ENCODE peak calls at places on chromosomes 12 and 14, in seven cellular contexts. J, E, N, M, D, C and S are unnamed samples.

GRCh38 chr12:119006749-119007148 is 25.4 kb downstream of the SRRM4 start:
- DNase-seq in D (no peak), E (no peak), N (no peak), M (no peak), J (no peak), C (no peak), S (no peak)

GRCh38 chr12:52049286-52049685 is 2.0 kb upstream of the NR4A1 start:
- DNase-seq in J (no peak), D (no peak), E (no peak), N (no peak), C (no peak), M (no peak), S (no peak)

GRCh38 chr14:63276492-63277342 is 42.0 kb downstream of the GPHB5 start:
- DNase-seq in C (no peak), M (peak; percentile 17), D (no peak), E (no peak), J (peak; percentile 7), N (no peak), S (no peak)

GRCh38 chr12:52390739-52391617 is 5.5 kb upstream of the KRT84 start:
- DNase-seq in E (no peak), C (no peak), M (peak; percentile 10), N (peak; percentile 22), D (no peak), J (no peak), S (no peak)

GRCh38 chr12:1914116-1914911 is 4.1 kb downstream of the CACNA2D4 start:
- DNase-seq in C (no peak), D (peak; percentile 33), M (no peak), J (no peak), E (no peak), N (no peak), S (no peak)

GRCh38 chr12:78759387-78759786 is 105.2 kb upstream of the SYT1 start:
- DNase-seq in E (no peak), M (peak; percentile 1), N (no peak), D (no peak), C (no peak), J (no peak), S (no peak)

GRCh38 chr12:85920324-85920947 is 46.3 kb downstream of the NTS start:
- DNase-seq in E (no peak), M (peak; percentile 12), J (no peak), N (no peak), C (no peak), D (no peak), S (no peak)

GRCh38 chr12:59320112-59320511 is 275.7 kb upstream of the SLC16A7 start:
- DNase-seq in D (no peak), J (no peak), E (no peak), C (no peak), N (no peak), M (no peak), S (no peak)

GRCh38 chr12:71973687-71974086 is 35.0 kb downstream of the TPH2 start:
- DNase-seq in E (no peak), J (no peak), N (no peak), D (no peak), C (no peak), M (no peak), S (no peak)

GRCh38 chr12:13980548-13981295 is 680 bp downstream of the GRIN2B start:
- DNase-seq in E (no peak), D (no peak), C (no peak), M (no peak), J (no peak), N (no peak), S (peak; percentile 81)

GRCh38 chr14:33647385-33647786 is 303.5 kb downstream of the EGLN3 start:
- DNase-seq in E (no peak), C (no peak), M (no peak), D (no peak), J (no peak), N (no peak), S (no peak)

DNA sequence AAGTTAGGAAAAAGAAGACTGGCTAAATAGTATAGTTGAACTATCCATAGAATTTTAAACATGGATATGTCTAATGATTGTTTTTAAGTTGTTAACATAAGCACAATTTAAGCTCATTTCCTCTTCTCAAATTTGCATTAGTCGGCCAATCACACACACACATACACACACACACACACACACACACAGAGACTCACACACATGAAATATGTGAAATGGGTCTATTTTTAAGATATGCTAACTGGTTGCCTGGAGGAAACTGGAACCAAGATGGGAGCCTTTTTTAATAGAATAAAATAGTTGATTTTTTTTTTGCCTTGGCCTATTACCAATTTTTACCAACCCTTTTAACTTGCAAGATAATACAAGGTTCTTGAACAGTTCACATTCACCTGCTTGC is 24.0 kb upstream of the STYK1 start:
- DNase-seq in M (no peak), D (no peak), C (no peak), J (no peak), E (no peak), N (no peak), S (no peak)
- TF ChIP-seq POLR2AphosphoS5 in M (no peak), D (no peak), C (no peak), J (no peak), E (no peak), N (no peak), S (no peak)

DNA sequence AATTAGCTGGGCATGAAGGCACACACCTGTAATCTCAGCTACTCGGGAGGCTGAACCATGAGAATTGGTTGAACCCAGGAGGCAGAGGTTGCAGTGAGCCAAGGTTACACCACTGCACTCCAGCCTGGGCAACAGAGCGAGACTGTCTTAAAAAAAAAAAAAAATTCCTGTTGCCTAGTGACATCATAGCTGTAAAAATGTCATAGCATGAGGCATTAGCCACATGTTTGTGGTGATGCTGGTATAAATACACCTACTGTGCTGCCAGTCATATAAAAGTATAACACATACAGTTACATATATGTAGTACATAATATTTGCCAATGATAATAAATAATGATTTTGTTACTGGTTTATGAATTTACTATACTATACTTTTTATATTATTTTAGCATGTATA is 22.2 kb downstream of the SLC41A2 start:
- DNase-seq in N (no peak), E (no peak), J (no peak), D (no peak), C (no peak), M (no peak), S (no peak)
- H3K36me3 ChIP-seq in N (no peaks in the 10 kb centered on the region), E (no peaks in the 10 kb centered on the region), J (no peaks in the 10 kb centered on the region), D (no peaks in the 10 kb centered on the region), C (no peaks in the 10 kb centered on the region), M (no peaks in the 10 kb centered on the region), S (no peaks in the 10 kb centered on the region)

DNA sequence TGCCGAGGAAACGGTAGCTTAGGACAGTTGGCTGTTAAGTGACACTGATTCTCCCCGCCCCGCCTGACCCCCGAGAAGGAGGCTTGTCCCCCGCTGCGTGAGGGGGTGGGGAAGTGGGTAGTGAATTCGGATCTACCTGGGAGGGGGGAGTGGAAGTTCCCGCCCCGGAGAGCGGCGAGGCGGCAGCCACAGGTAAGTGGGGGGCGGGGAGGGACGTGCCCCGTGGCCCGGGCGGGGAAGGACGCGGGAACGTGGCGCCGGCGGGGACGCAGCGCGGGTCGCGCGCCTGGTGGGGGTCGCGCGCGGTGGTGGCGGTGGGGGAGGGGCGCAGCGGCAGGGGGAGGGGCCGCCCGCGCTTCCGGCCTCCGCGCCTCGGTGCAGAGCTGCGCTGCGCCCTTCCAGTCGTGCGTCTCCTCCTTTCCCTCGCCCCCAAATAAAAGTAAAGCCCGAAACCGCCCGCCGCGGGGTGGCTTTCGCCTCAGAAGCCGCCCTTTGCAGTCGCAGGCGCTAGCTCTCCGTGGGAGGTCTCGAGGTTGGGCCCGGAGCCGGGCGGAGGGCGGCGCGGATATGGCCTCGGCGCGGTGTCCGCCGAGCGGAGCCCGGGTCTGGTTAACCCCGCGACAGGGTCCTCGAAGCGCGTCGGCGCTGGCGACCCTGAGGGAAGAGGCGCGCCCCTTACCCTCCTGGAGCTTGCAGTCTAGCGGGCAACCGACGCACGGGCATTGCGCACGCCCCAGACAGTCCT is 387 bp downstream of the ATF1 start:
- DNase-seq in N (no peak), J (peak; percentile 30), M (no peak), C (peak; percentile 77), E (no peak), D (no peak), S (peak; percentile 94)
- TF ChIP-seq POLR2AphosphoS5 in N (no peak), J (no peak), M (peak; percentile 54), C (no peak), E (peak; percentile 58), D (no peak), S (no peak)

GRCh38 chr14:97827746-97828145 is 1030.6 kb downstream of the VRK1 start:
- DNase-seq in N (no peak), E (no peak), C (no peak), J (no peak), D (no peak), M (no peak), S (no peak)
- H3K36me3 ChIP-seq in N (no peaks in the 10 kb centered on the region), E (no peaks in the 10 kb centered on the region), C (no peaks in the 10 kb centered on the region), J (no peaks in the 10 kb centered on the region), D (no peaks in the 10 kb centered on the region), M (no peaks in the 10 kb centered on the region), S (no peaks in the 10 kb centered on the region)